ENCODE peak calls at places on chromosome 11, in eight cellular contexts. One of them, this sample, is unnamed.

GRCh38 chr11:36361901-36362391 is 65.9 kb downstream of the PRR5L start:
- DNase-seq in type B pancreatic cell: no peak
- DNase-seq in H9: peak
- DNase-seq in BJ: peak
- DNase-seq in endothelial cell: peak
- DNase-seq in GDM1: no peak
- DNase-seq in right atrium auricular region: peak
- DNase-seq in AG09309: peak
- DNase-seq in this sample: peak

GRCh38 chr11:12728417-12728816 is 54.2 kb downstream of the TEAD1 start:
- DNase-seq in endothelial cell: no peak
- DNase-seq in type B pancreatic cell: no peak
- DNase-seq in H9: no peak
- DNase-seq in BJ: no peak
- DNase-seq in AG09309: no peak
- DNase-seq in GDM1: no peak
- DNase-seq in right atrium auricular region: no peak
- DNase-seq in this sample: no peak

GRCh38 chr11:58508005-58508404 is at the start of gene OR5B21:
- DNase-seq in H9: no peak
- DNase-seq in type B pancreatic cell: no peak
- DNase-seq in BJ: no peak
- DNase-seq in AG09309: no peak
- DNase-seq in right atrium auricular region: no peak
- DNase-seq in endothelial cell: no peak
- DNase-seq in GDM1: no peak
- DNase-seq in this sample: no peak

GRCh38 chr11:32586576-32587190 is 3.1 kb downstream of the EIF3M start:
- DNase-seq in H9: no peak
- DNase-seq in endothelial cell: no peak
- DNase-seq in BJ: no peak
- DNase-seq in right atrium auricular region: no peak
- DNase-seq in type B pancreatic cell: no peak
- DNase-seq in AG09309: no peak
- DNase-seq in GDM1: no peak
- DNase-seq in this sample: no peak

GRCh38 chr11:34036456-34036855 is 15.1 kb upstream of the CAPRIN1 start:
- DNase-seq in AG09309: no peak
- DNase-seq in endothelial cell: no peak
- DNase-seq in H9: no peak
- DNase-seq in GDM1: no peak
- DNase-seq in BJ: no peak
- DNase-seq in right atrium auricular region: no peak
- DNase-seq in type B pancreatic cell: no peak
- DNase-seq in this sample: no peak

GRCh38 chr11:75461136-75461535 is 28.1 kb upstream of the KLHL35 start:
- DNase-seq in BJ: no peak
- DNase-seq in type B pancreatic cell: no peak
- DNase-seq in AG09309: no peak
- DNase-seq in GDM1: no peak
- DNase-seq in right atrium auricular region: no peak
- DNase-seq in endothelial cell: no peak
- DNase-seq in H9: no peak
- DNase-seq in this sample: no peak

GRCh38 chr11:75592699-75593098 is 30.6 kb downstream of the SERPINH1 start:
- DNase-seq in right atrium auricular region: no peak
- DNase-seq in AG09309: no peak
- DNase-seq in BJ: no peak
- DNase-seq in GDM1: no peak
- DNase-seq in endothelial cell: no peak
- DNase-seq in H9: no peak
- DNase-seq in type B pancreatic cell: no peak
- DNase-seq in this sample: no peak

GRCh38 chr11:65077466-65077865 is 6.4 kb downstream of the CDCA5 start:
- DNase-seq in H9: no peak
- DNase-seq in BJ: no peak
- DNase-seq in endothelial cell: no peak
- DNase-seq in right atrium auricular region: no peak
- DNase-seq in AG09309: no peak
- DNase-seq in GDM1: no peak
- DNase-seq in type B pancreatic cell: no peak
- DNase-seq in this sample: no peak

GRCh38 chr11:75598264-75598663 is 36.2 kb downstream of the SERPINH1 start:
- DNase-seq in AG09309: no peak
- DNase-seq in right atrium auricular region: no peak
- DNase-seq in BJ: no peak
- DNase-seq in type B pancreatic cell: no peak
- DNase-seq in GDM1: no peak
- DNase-seq in endothelial cell: no peak
- DNase-seq in H9: no peak
- DNase-seq in this sample: no peak

GRCh38 chr11:75240381-75241035 is at the start of gene TPBGL:
- DNase-seq in right atrium auricular region: no peak
- DNase-seq in AG09309: no peak
- DNase-seq in type B pancreatic cell: no peak
- DNase-seq in GDM1: no peak
- DNase-seq in endothelial cell: peak
- DNase-seq in BJ: no peak
- DNase-seq in H9: peak
- DNase-seq in this sample: no peak

GRCh38 chr11:77047007-77047927 is 13.1 kb downstream of the B3GNT6 start:
- DNase-seq in AG09309: peak
- DNase-seq in type B pancreatic cell: no peak
- DNase-seq in right atrium auricular region: peak
- DNase-seq in BJ: peak
- DNase-seq in H9: peak
- DNase-seq in GDM1: peak
- DNase-seq in endothelial cell: peak
- DNase-seq in this sample: peak